ENCODE peak calls at places on chromosomes 3 and 15, in four cellular contexts. One of them, this sample, is unnamed.

GRCh38 chr15:66786708-66787471 is 84.9 kb downstream of the SMAD6 start:
- DNase-seq in stimulated activated CD4-positive, alpha-beta T cell treated with anti-CD3 and anti-CD28 coated beads, Interleukin-2, amount 100 ng/mL, for 24 hours: no peak
- DNase-seq in EL: no peak
- DNase-seq in activated CD4-positive, alpha-beta T cell treated with anti-CD3 and anti-CD28 coated beads, Interleukin-2, amount 10 ng/mL, durations not matched to agents 7 days and 5 days: no peak
- DNase-seq in this sample: no peak

GRCh38 chr15:71139264-71139663 is 24.0 kb downstream of the THSD4 start:
- DNase-seq in EL: no peak
- DNase-seq in activated CD4-positive, alpha-beta T cell treated with anti-CD3 and anti-CD28 coated beads, Interleukin-2, amount 10 ng/mL, durations not matched to agents 7 days and 5 days: no peak
- DNase-seq in stimulated activated CD4-positive, alpha-beta T cell treated with anti-CD3 and anti-CD28 coated beads, Interleukin-2, amount 100 ng/mL, for 24 hours: no peak
- DNase-seq in this sample: no peak

GRCh38 chr3:185685231-185686035 is 99.3 kb downstream of the SENP2 start:
- DNase-seq in activated CD4-positive, alpha-beta T cell treated with anti-CD3 and anti-CD28 coated beads, Interleukin-2, amount 10 ng/mL, durations not matched to agents 7 days and 5 days: no peak
- DNase-seq in EL: no peak
- DNase-seq in stimulated activated CD4-positive, alpha-beta T cell treated with anti-CD3 and anti-CD28 coated beads, Interleukin-2, amount 100 ng/mL, for 24 hours: no peak
- DNase-seq in this sample: no peak

GRCh38 chr3:71658131-71658530 is 67.1 kb downstream of the EIF4E3 start:
- DNase-seq in activated CD4-positive, alpha-beta T cell treated with anti-CD3 and anti-CD28 coated beads, Interleukin-2, amount 10 ng/mL, durations not matched to agents 7 days and 5 days: no peak
- DNase-seq in EL: peak
- DNase-seq in stimulated activated CD4-positive, alpha-beta T cell treated with anti-CD3 and anti-CD28 coated beads, Interleukin-2, amount 100 ng/mL, for 24 hours: no peak
- DNase-seq in this sample: peak

GRCh38 chr3:147409143-147410121 is at the start of gene ZIC1:
- DNase-seq in EL: peak
- DNase-seq in activated CD4-positive, alpha-beta T cell treated with anti-CD3 and anti-CD28 coated beads, Interleukin-2, amount 10 ng/mL, durations not matched to agents 7 days and 5 days: no peak
- DNase-seq in stimulated activated CD4-positive, alpha-beta T cell treated with anti-CD3 and anti-CD28 coated beads, Interleukin-2, amount 100 ng/mL, for 24 hours: no peak
- DNase-seq in this sample: no peak

GRCh38 chr15:81336568-81336967 is 12.6 kb upstream of the STARD5 start:
- DNase-seq in stimulated activated CD4-positive, alpha-beta T cell treated with anti-CD3 and anti-CD28 coated beads, Interleukin-2, amount 100 ng/mL, for 24 hours: peak
- DNase-seq in EL: peak
- DNase-seq in activated CD4-positive, alpha-beta T cell treated with anti-CD3 and anti-CD28 coated beads, Interleukin-2, amount 10 ng/mL, durations not matched to agents 7 days and 5 days: peak
- DNase-seq in this sample: no peak

GRCh38 chr15:31031471-31032064 is 40.1 kb upstream of the MTMR10 start:
- DNase-seq in stimulated activated CD4-positive, alpha-beta T cell treated with anti-CD3 and anti-CD28 coated beads, Interleukin-2, amount 100 ng/mL, for 24 hours: no peak
- DNase-seq in activated CD4-positive, alpha-beta T cell treated with anti-CD3 and anti-CD28 coated beads, Interleukin-2, amount 10 ng/mL, durations not matched to agents 7 days and 5 days: no peak
- DNase-seq in EL: peak
- DNase-seq in this sample: no peak

GRCh38 chr15:26889298-26889898 is 22.5 kb downstream of the GABRA5 start:
- DNase-seq in stimulated activated CD4-positive, alpha-beta T cell treated with anti-CD3 and anti-CD28 coated beads, Interleukin-2, amount 100 ng/mL, for 24 hours: peak
- DNase-seq in EL: peak
- DNase-seq in activated CD4-positive, alpha-beta T cell treated with anti-CD3 and anti-CD28 coated beads, Interleukin-2, amount 10 ng/mL, durations not matched to agents 7 days and 5 days: peak
- DNase-seq in this sample: no peak

GRCh38 chr15:44808557-44808956 is 72.2 kb downstream of the TRIM69 start:
- DNase-seq in stimulated activated CD4-positive, alpha-beta T cell treated with anti-CD3 and anti-CD28 coated beads, Interleukin-2, amount 100 ng/mL, for 24 hours: no peak
- DNase-seq in EL: no peak
- DNase-seq in activated CD4-positive, alpha-beta T cell treated with anti-CD3 and anti-CD28 coated beads, Interleukin-2, amount 10 ng/mL, durations not matched to agents 7 days and 5 days: no peak
- DNase-seq in this sample: no peak

GRCh38 chr15:92907229-92907628 is 7.1 kb downstream of the CHD2 start:
- DNase-seq in EL: peak
- DNase-seq in activated CD4-positive, alpha-beta T cell treated with anti-CD3 and anti-CD28 coated beads, Interleukin-2, amount 10 ng/mL, durations not matched to agents 7 days and 5 days: no peak
- DNase-seq in stimulated activated CD4-positive, alpha-beta T cell treated with anti-CD3 and anti-CD28 coated beads, Interleukin-2, amount 100 ng/mL, for 24 hours: no peak
- DNase-seq in this sample: no peak

This sample was measured in right cardiac atrium.